ENCODE peak calls at places on chromosomes 5 and 9, in six cellular contexts. B is activated CD8-positive, alpha-beta T cell treated with anti-CD3 and anti-CD28 coated beads for 36 hours; H is stomach; G is GM13977; W is thoracic aorta; J is AG09319. M is an unnamed sample.

GRCh38 chr9:107539427-107540154 is 50.0 kb upstream of the KLF4 start:
- DNase-seq in J (no peak), W (no peak), H (no peak), G (no peak), B (no peak), M (no peak)

GRCh38 chr9:92181296-92181695 is 66.1 kb upstream of the SPTLC1 start:
- DNase-seq in H (no peak), B (no peak), W (no peak), J (no peak), G (peak; percentile 10), M (no peak)

GRCh38 chr5:5221731-5222130 is 81.6 kb downstream of the ADAMTS16 start:
- DNase-seq in J (no peak), W (no peak), B (no peak), H (no peak), G (no peak), M (no peak)

GRCh38 chr9:73714294-73714693 is 562.6 kb downstream of the ANXA1 start:
- DNase-seq in J (no peak), W (no peak), G (no peak), B (no peak), H (no peak), M (no peak)

GRCh38 chr5:137361275-137361674 is 137.9 kb downstream of the SPOCK1 start:
- DNase-seq in B (no peak), W (no peak), G (no peak), H (no peak), J (no peak), M (no peak)

GRCh38 chr9:37675661-37676060 is 24.9 kb downstream of the FRMPD1 start:
- DNase-seq in B (no peak), J (no peak), G (no peak), W (no peak), H (no peak), M (no peak)

GRCh38 chr5:57063773-57064172 is 110.1 kb upstream of the GPBP1 start:
- DNase-seq in B (no peak), H (no peak), J (no peak), G (no peak), W (no peak), M (no peak)

GRCh38 chr9:135224921-135225541 is 137.6 kb downstream of the OLFM1 start:
- DNase-seq in J (no peak), B (no peak), G (no peak), H (no peak), W (no peak), M (no peak)

GRCh38 chr5:95134326-95134725 is 150.6 kb downstream of the MCTP1 start:
- DNase-seq in J (no peak), G (no peak), H (no peak), B (no peak), W (no peak), M (no peak)

GRCh38 chr9:129761293-129761900 is 8.6 kb upstream of the PTGES start:
- DNase-seq in B (no peak), G (no peak), J (peak; percentile 68), W (no peak), H (peak; percentile 35), M (no peak)

GRCh38 chr5:51472472-51472871 is 89.2 kb downstream of the ISL1 start:
- DNase-seq in G (no peak), J (no peak), B (no peak), W (no peak), H (no peak), M (no peak)

GRCh38 chr9:82208741-82209450 is 220.3 kb downstream of the SPATA31D1 start:
- DNase-seq in J (no peak), B (no peak), W (no peak), H (no peak), G (no peak), M (no peak)

GRCh38 chr5:171757853-171758535 is 27.6 kb upstream of the SMIM23 start:
- DNase-seq in H (no peak), B (no peak), J (peak; percentile 31), W (no peak), G (no peak), M (no peak)

GRCh38 chr9:110047955-110048472 is 159.9 kb downstream of the C9orf152 start:
- DNase-seq in J (no peak), G (peak; percentile 42), W (no peak), H (no peak), B (no peak), M (peak; percentile 47)

GRCh38 chr9:124436320-124436719 is 13.9 kb upstream of the ADGRD2 start:
- DNase-seq in G (no peak), H (no peak), J (no peak), B (no peak), W (no peak), M (no peak)

GRCh38 chr5:125198270-125198974 is 452.0 kb upstream of the ZNF608 start:
- DNase-seq in H (peak; percentile 80), W (peak; percentile 19), G (no peak), J (peak; percentile 84), B (no peak), M (no peak)

GRCh38 chr9:75299324-75299723 is 211.0 kb downstream of the OSTF1 start:
- DNase-seq in W (no peak), B (no peak), J (no peak), G (no peak), H (no peak), M (no peak)
- TF ChIP-seq CTCF in W (no peak), B (no peak), J (no peak), G (no peak), H (no peak), M (no peak)

DNA sequence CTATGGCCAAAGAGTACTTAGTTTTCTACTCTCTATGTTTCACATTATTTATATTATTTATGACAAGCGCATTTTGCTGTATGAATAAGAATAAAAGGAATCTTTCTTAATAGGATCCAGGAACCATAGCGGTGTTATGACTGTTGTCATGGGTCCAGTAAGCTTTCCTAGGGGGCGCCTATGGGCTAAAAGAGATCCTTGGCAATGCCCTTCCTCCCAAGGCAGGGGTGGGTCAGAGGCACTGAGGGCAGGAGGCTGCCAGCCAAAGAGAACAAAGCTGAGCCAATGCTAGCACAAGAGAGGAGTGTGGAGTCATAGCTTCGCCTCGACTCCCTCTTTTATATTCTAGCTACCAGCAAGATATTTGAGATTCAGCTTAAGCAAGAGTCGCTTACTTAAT is 98.4 kb upstream of the GNAQ start:
- DNase-seq in H (no peak), G (no peak), J (no peak), W (no peak), B (peak; percentile 9), M (no peak)
- TF ChIP-seq CTCF in H (no peak), G (no peak), J (peak; percentile 1), W (no peak), B (no peak), M (no peak)

GRCh38 chr9:119526703-119527102 is 157.5 kb upstream of the BRINP1 start:
- DNase-seq in H (no peak), G (no peak), J (no peak), B (no peak), W (no peak), M (no peak)

DNA sequence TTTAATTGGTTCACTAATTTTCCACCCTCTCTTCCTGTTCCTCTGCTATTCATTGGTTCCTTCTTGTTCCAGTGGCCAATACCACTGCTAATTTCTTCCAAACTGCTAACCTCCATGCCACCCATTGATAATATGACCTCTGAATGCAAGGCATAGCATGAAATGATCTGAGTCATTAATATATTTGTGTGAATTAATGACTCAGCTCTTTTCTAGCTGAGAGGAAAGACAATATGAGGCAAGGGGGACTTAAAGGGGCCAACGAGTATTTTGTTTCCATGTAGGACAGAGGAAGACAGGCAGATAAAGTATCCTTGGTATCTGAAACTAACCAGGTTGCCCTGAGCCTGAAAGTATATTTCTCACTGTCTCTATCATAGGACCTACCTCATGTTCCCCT is 154.3 kb upstream of the BRINP1 start:
- DNase-seq in J (no peak), G (no peak), B (no peak), H (no peak), W (no peak), M (no peak)
- TF ChIP-seq CTCF in J (no peak), G (no peak), B (no peak), H (no peak), W (no peak), M (no peak)

GRCh38 chr9:105188746-105189145 is 55.7 kb upstream of the SLC44A1 start:
- DNase-seq in W (no peak), J (no peak), H (no peak), G (no peak), B (no peak), M (no peak)
- TF ChIP-seq CTCF in W (no peak), J (no peak), H (no peak), G (peak; percentile 23), B (no peak), M (no peak)

GRCh38 chr5:59553992-59554391 is 339.5 kb downstream of the PDE4D start:
- DNase-seq in J (no peak), W (no peak), G (no peak), H (no peak), B (no peak), M (no peak)
- TF ChIP-seq CTCF in J (no peak), W (no peak), G (no peak), H (no peak), B (no peak), M (no peak)

GRCh38 chr5:37722236-37723146 is 117.3 kb downstream of the GDNF start:
- DNase-seq in B (peak; percentile 73), H (no peak), W (no peak), G (peak; percentile 23), J (peak; percentile 81), M (peak; percentile 11)

GRCh38 chr5:37727238-37727637 is 112.6 kb downstream of the GDNF start:
- DNase-seq in J (no peak), G (no peak), W (no peak), H (no peak), B (no peak), M (no peak)

GRCh38 chr5:37723147-37723961 is 116.5 kb downstream of the GDNF start:
- DNase-seq in H (no peak), G (no peak), B (peak; percentile 31), W (no peak), J (no peak), M (no peak)

GRCh38 chr5:37725185-37725584 is 114.7 kb downstream of the GDNF start:
- DNase-seq in B (no peak), H (no peak), G (no peak), W (no peak), J (no peak), M (no peak)

DNA sequence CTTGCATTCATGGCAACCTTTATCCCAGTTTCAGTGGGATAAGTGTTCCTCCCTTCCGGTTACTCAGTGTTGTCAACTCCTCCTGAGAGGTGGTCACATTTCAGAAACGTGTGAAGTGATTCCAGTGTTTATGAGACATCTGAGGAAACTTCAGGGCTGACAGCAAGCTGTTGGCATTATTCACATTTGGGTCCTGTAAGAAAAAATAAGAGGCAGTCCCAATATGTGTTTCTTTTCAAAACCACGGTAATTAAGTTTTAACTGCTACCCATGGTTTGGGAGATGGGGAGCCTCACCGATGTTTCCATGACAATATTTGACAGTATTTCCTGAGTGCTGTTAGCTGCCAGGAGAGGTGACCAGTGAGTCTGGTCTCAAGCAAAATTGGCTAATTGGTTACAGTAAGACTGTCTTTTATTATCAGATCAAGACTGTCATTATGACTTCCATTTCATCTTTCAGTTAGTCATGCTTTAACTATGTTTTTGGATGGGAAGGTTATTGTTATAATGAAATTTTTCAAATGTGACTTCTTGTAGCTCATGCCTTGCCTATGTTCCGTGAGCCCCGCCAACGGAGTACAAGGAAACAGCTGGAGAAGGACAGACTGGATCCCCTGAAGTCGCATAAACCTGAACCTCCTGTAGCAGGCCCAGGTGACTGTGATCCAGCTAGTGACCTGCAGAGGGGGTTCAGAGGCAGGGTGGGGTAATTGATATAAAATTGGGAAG is 115.3 kb downstream of the GDNF start:
- DNase-seq in H (no peak), G (no peak), W (no peak), B (no peak), J (no peak), M (no peak)
- TF ChIP-seq CTCF in H (no peak), G (no peak), W (no peak), B (no peak), J (no peak), M (no peak)

GRCh38 chr5:120615967-120616645 is 152.0 kb downstream of the PRR16 start:
- DNase-seq in J (peak; percentile 39), B (no peak), H (no peak), W (no peak), G (no peak), M (no peak)
- TF ChIP-seq CTCF in J (no peak), B (no peak), H (no peak), W (no peak), G (no peak), M (no peak)

M was measured in GM20000.